ENCODE peak calls at places on chromosomes 16 and 17, in eight cellular contexts. One of them, this sample, is unnamed.

GRCh38 chr17:27986805-27987684 is 55.4 kb upstream of the NLK start:
- DNase-seq in HepG2: no peak
- DNase-seq in tibial artery: no peak
- DNase-seq in prostate gland: no peak
- DNase-seq in RWPE2: no peak
- DNase-seq in GM23338: no peak
- DNase-seq in HCT116: no peak
- DNase-seq in IMR-90: no peak
- DNase-seq in this sample: no peak

GRCh38 chr17:61469949-61470348 is 17.7 kb downstream of the TBX4 start:
- DNase-seq in HepG2: no peak
- DNase-seq in tibial artery: no peak
- DNase-seq in prostate gland: no peak
- DNase-seq in RWPE2: no peak
- DNase-seq in GM23338: no peak
- DNase-seq in HCT116: no peak
- DNase-seq in IMR-90: no peak
- DNase-seq in this sample: no peak

GRCh38 chr17:43768382-43768781 is 9.8 kb upstream of the SOST start:
- DNase-seq in HepG2: no peak
- DNase-seq in tibial artery: peak
- DNase-seq in prostate gland: no peak
- DNase-seq in RWPE2: no peak
- DNase-seq in GM23338: no peak
- DNase-seq in HCT116: no peak
- DNase-seq in IMR-90: no peak
- DNase-seq in this sample: no peak

GRCh38 chr16:19400709-19401108 is 17.0 kb upstream of the TMC5 start:
- DNase-seq in HepG2: no peak
- DNase-seq in tibial artery: no peak
- DNase-seq in prostate gland: no peak
- DNase-seq in RWPE2: no peak
- DNase-seq in GM23338: peak
- DNase-seq in HCT116: no peak
- DNase-seq in IMR-90: no peak
- DNase-seq in this sample: no peak

GRCh38 chr17:44053130-44053872 is 13.2 kb downstream of the LSM12 start:
- DNase-seq in HepG2: no peak
- DNase-seq in tibial artery: no peak
- DNase-seq in prostate gland: no peak
- DNase-seq in RWPE2: no peak
- DNase-seq in GM23338: no peak
- DNase-seq in HCT116: no peak
- DNase-seq in IMR-90: no peak
- DNase-seq in this sample: no peak

GRCh38 chr17:61305024-61305423 is 94.6 kb upstream of the TBX2 start:
- DNase-seq in HepG2: no peak
- DNase-seq in tibial artery: no peak
- DNase-seq in prostate gland: no peak
- DNase-seq in RWPE2: no peak
- DNase-seq in GM23338: no peak
- DNase-seq in HCT116: no peak
- DNase-seq in IMR-90: peak
- DNase-seq in this sample: no peak

GRCh38 chr17:16512011-16512410 is 20.0 kb upstream of the LRRC75A start:
- DNase-seq in HepG2: no peak
- DNase-seq in tibial artery: no peak
- DNase-seq in prostate gland: no peak
- DNase-seq in RWPE2: no peak
- DNase-seq in GM23338: peak
- DNase-seq in HCT116: no peak
- DNase-seq in IMR-90: no peak
- DNase-seq in this sample: no peak

GRCh38 chr17:42985225-42985624 is 4.9 kb downstream of the RUNDC1 start:
- DNase-seq in HepG2: no peak
- DNase-seq in tibial artery: no peak
- DNase-seq in prostate gland: no peak
- DNase-seq in RWPE2: no peak
- DNase-seq in GM23338: no peak
- DNase-seq in HCT116: no peak
- DNase-seq in IMR-90: no peak
- DNase-seq in this sample: no peak

GRCh38 chr16:2028146-2028545 is 1.4 kb downstream of the NHERF2 start:
- DNase-seq in HepG2: no peak
- DNase-seq in tibial artery: no peak
- DNase-seq in prostate gland: no peak
- DNase-seq in RWPE2: no peak
- DNase-seq in GM23338: no peak
- DNase-seq in HCT116: no peak
- DNase-seq in IMR-90: no peak
- DNase-seq in this sample: no peak

GRCh38 chr16:65547799-65548446 is 426.1 kb upstream of the CDH11 start:
- DNase-seq in HepG2: no peak
- DNase-seq in tibial artery: no peak
- DNase-seq in prostate gland: no peak
- DNase-seq in RWPE2: no peak
- DNase-seq in GM23338: peak
- DNase-seq in HCT116: no peak
- DNase-seq in IMR-90: peak
- DNase-seq in this sample: peak

GRCh38 chr16:30430428-30430970 is 669 bp upstream of the DCTPP1 start:
- DNase-seq in HepG2: peak
- DNase-seq in tibial artery: no peak
- DNase-seq in prostate gland: no peak
- DNase-seq in RWPE2: no peak
- DNase-seq in GM23338: no peak
- DNase-seq in HCT116: no peak
- DNase-seq in IMR-90: no peak
- DNase-seq in this sample: no peak

GRCh38 chr16:5509794-5510193 is 412.2 kb upstream of the EEF2KMT start:
- DNase-seq in HepG2: no peak
- DNase-seq in tibial artery: no peak
- DNase-seq in prostate gland: no peak
- DNase-seq in RWPE2: no peak
- DNase-seq in GM23338: no peak
- DNase-seq in HCT116: no peak
- DNase-seq in IMR-90: no peak
- DNase-seq in this sample: no peak

DNA sequence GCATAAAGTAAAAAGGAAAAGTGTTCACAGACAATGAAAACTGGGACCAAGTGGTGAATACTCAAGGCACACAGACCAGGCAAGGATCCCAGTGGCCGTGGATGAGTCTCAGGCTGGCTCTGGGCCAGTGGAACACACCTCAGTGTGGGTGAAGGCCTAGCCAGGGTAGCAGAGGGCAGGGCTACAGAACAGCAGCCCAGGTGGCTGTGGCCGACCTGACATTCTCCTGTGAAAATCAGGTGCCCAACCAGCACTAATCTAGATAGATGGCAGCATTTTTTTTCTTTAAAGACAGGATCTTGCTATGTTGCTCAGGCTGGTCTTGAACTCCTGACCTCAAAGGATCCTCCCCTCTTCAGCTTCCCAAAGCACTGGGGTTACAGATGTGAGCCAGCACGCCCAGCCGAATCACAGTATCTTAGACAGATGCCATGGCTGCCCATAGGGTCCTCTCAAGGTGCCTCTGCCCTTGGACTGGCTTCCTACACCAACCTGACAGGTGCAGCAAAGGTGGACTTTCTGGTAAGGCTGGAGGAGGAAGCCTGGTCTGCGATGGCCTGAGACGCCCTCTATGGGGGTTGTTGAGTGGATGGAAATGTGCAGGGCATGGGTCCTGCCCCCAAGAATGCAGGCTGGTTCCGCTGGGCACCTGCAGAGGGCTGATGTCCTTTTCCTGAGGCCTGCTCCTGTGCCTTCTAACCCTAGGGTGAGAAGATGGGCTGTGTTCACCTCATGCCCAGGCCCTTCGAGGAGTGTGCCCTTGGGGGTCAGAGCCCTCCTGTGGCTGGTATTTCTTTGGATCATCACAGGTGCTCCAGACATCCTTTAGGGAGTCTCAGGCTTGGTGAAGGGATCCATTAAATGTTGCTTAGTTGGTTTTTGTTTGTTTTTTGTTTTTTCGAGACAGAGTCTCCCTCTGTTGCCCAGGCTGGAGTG is 3.8 kb upstream of the P4HB start:
- DNase-seq in HepG2: no peak
- DNase-seq in tibial artery: no peak
- DNase-seq in prostate gland: no peak
- DNase-seq in RWPE2: no peak
- DNase-seq in GM23338: peak
- DNase-seq in HCT116: no peak
- DNase-seq in IMR-90: no peak
- DNase-seq in this sample: no peak
- TF ChIP-seq CTCF in HepG2: peak
- TF ChIP-seq CTCF in tibial artery: no peak
- TF ChIP-seq CTCF in prostate gland: no peak
- TF ChIP-seq CTCF in RWPE2: no peak
- TF ChIP-seq CTCF in GM23338: peak
- TF ChIP-seq CTCF in HCT116: peak
- TF ChIP-seq CTCF in IMR-90: no peak
- TF ChIP-seq CTCF in this sample: no peak

DNA sequence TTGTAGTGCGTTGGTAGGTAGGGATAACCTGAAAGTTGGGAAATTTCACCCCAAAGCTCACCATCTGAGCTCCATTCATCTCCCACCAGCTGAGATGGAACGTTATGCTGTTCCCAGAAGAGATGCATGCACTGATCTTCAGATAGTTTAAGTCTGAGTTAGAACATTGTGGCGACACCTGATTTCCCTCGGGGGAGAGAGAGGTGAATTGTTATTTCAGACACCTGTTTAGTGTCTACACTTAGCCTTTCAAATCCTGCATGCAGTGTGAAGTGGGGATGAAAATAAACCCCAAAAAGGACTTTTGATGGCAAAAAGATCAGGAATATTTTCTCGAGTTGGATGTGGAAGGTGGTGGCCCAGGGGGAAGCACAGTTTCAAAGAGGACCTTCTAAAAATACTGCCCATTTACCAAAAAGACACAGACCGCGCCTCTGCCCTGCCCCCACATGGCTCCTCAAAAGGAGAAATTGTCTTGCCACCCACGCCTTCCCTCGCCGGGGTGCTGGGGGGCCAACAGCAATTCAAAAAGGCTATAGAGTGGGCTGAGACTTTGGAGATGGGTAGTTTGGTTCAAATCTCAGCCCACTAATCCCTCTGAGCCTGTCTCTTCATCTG is 11.4 kb downstream of the CIITA start:
- DNase-seq in HepG2: no peak
- DNase-seq in tibial artery: peak
- DNase-seq in prostate gland: no peak
- DNase-seq in RWPE2: no peak
- DNase-seq in GM23338: no peak
- DNase-seq in HCT116: no peak
- DNase-seq in IMR-90: no peak
- DNase-seq in this sample: no peak
- H3K27ac ChIP-seq in HepG2: no peak
- H3K27ac ChIP-seq in tibial artery: no peak
- H3K27ac ChIP-seq in prostate gland: no peak
- H3K27ac ChIP-seq in RWPE2: no peak
- H3K27ac ChIP-seq in GM23338: no peak
- H3K27ac ChIP-seq in HCT116: no peak
- H3K27ac ChIP-seq in IMR-90: no peak
- H3K27ac ChIP-seq in this sample: no peak

GRCh38 chr16:66946974-66947301 is 11.6 kb downstream of the CES2 start:
- DNase-seq in HepG2: no peak
- DNase-seq in tibial artery: no peak
- DNase-seq in prostate gland: no peak
- DNase-seq in RWPE2: no peak
- DNase-seq in GM23338: no peak
- DNase-seq in HCT116: no peak
- DNase-seq in IMR-90: no peak
- DNase-seq in this sample: no peak
- TF ChIP-seq CTCF in HepG2: no peak
- TF ChIP-seq CTCF in tibial artery: no peak
- TF ChIP-seq CTCF in prostate gland: no peak
- TF ChIP-seq CTCF in RWPE2: no peak
- TF ChIP-seq CTCF in GM23338: no peak
- TF ChIP-seq CTCF in HCT116: no peak
- TF ChIP-seq CTCF in IMR-90: no peak
- TF ChIP-seq CTCF in this sample: no peak

GRCh38 chr17:21036361-21036881 is 6.4 kb downstream of the USP22 start:
- DNase-seq in HepG2: no peak
- DNase-seq in tibial artery: no peak
- DNase-seq in prostate gland: no peak
- DNase-seq in RWPE2: no peak
- DNase-seq in GM23338: no peak
- DNase-seq in HCT116: no peak
- DNase-seq in IMR-90: peak
- DNase-seq in this sample: no peak

GRCh38 chr17:21033350-21033749 is 9.5 kb downstream of the USP22 start:
- DNase-seq in HepG2: no peak
- DNase-seq in tibial artery: no peak
- DNase-seq in prostate gland: no peak
- DNase-seq in RWPE2: no peak
- DNase-seq in GM23338: no peak
- DNase-seq in HCT116: no peak
- DNase-seq in IMR-90: peak
- DNase-seq in this sample: no peak

GRCh38 chr17:21037117-21037803 is 5.6 kb downstream of the USP22 start:
- DNase-seq in HepG2: no peak
- DNase-seq in tibial artery: no peak
- DNase-seq in prostate gland: no peak
- DNase-seq in RWPE2: no peak
- DNase-seq in GM23338: no peak
- DNase-seq in HCT116: no peak
- DNase-seq in IMR-90: no peak
- DNase-seq in this sample: no peak

GRCh38 chr17:21031756-21032396 is 10.9 kb downstream of the USP22 start:
- DNase-seq in HepG2: no peak
- DNase-seq in tibial artery: no peak
- DNase-seq in prostate gland: no peak
- DNase-seq in RWPE2: no peak
- DNase-seq in GM23338: no peak
- DNase-seq in HCT116: no peak
- DNase-seq in IMR-90: no peak
- DNase-seq in this sample: no peak

DNA sequence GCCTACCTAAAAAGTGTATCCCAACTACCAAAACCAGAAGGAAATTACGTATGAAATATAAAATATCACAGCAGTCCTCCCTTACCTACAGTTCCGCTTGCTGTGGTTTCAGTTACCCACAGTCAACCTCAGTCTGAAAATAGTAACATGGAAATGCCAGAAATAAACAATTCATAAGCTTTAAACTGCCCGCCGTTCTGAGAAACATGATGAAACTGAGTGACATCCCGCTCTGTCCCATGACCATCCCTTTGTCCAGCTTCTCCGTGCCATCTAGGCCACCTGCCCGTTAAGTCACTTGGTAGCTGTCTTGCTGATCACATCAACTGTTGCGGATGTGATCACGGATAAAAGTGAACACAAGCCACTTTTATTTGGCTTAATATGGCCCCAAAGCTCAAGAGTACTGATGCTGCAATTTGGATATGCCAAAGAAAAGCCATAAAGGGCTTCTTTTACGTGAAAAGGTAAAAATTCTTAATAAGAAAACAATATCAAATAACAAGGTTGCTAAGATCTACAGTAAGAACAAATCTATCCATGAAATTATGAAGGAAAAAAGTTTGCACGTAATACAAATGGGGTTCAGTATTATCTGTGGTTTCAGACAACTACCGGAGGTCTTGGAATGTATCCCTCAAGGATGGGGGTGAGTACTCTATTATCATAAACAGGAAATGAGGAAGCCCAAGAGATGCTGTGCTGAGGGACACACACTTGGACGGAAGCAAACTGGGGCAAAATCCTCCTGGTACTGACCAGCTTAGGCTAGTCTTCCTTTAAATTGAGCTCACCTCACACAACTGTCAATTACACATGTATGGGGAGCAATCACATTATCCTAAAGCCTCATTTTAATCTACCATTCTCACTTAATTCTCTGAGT is 8.2 kb downstream of the USP22 start:
- DNase-seq in HepG2: no peak
- DNase-seq in tibial artery: no peak
- DNase-seq in prostate gland: no peak
- DNase-seq in RWPE2: no peak
- DNase-seq in GM23338: peak
- DNase-seq in HCT116: no peak
- DNase-seq in IMR-90: peak
- DNase-seq in this sample: no peak
- H3K27ac ChIP-seq in HepG2: no peak
- H3K27ac ChIP-seq in tibial artery: peak
- H3K27ac ChIP-seq in prostate gland: peak
- H3K27ac ChIP-seq in RWPE2: no peak
- H3K27ac ChIP-seq in GM23338: peak
- H3K27ac ChIP-seq in HCT116: no peak
- H3K27ac ChIP-seq in IMR-90: no peak
- H3K27ac ChIP-seq in this sample: no peak

This sample was measured in RWPE1.